ENCODE peak calls at places on chromosomes 13 and 19, in ten cellular contexts. One of them, this sample, is unnamed.

GRCh38 chr19:50046649-50047503 is 21.1 kb downstream of the ZNF473 start:
- DNase-seq in caudate nucleus: peak; percentile 69
- DNase-seq in cardiac muscle cell: peak; percentile 2
- DNase-seq in thoracic aorta: peak; percentile 43
- DNase-seq in psoas muscle: peak; percentile 65
- DNase-seq in heart right ventricle: peak; percentile 45
- DNase-seq in right cardiac atrium: peak; percentile 76
- DNase-seq in tibial artery: no peak
- DNase-seq in upper lobe of right lung: peak; percentile 70
- DNase-seq in esophagus squamous epithelium: no peak
- DNase-seq in this sample: peak; percentile 7

GRCh38 chr19:41416194-41416674 is 10.9 kb downstream of the B3GNT8 start:
- DNase-seq in psoas muscle: no peak
- DNase-seq in cardiac muscle cell: no peak
- DNase-seq in right cardiac atrium: no peak
- DNase-seq in thoracic aorta: no peak
- DNase-seq in tibial artery: no peak
- DNase-seq in caudate nucleus: no peak
- DNase-seq in heart right ventricle: no peak
- DNase-seq in upper lobe of right lung: peak; percentile 89
- DNase-seq in esophagus squamous epithelium: no peak
- DNase-seq in this sample: no peak

GRCh38 chr13:103883152-103883551 is 816.9 kb upstream of the SLC10A2 start:
- DNase-seq in upper lobe of right lung: peak; percentile 84
- DNase-seq in thoracic aorta: peak; percentile 31
- DNase-seq in psoas muscle: peak; percentile 93
- DNase-seq in esophagus squamous epithelium: no peak
- DNase-seq in tibial artery: peak; percentile 84
- DNase-seq in heart right ventricle: peak; percentile 77
- DNase-seq in right cardiac atrium: peak; percentile 86
- DNase-seq in cardiac muscle cell: peak; percentile 84
- DNase-seq in caudate nucleus: peak; percentile 84
- DNase-seq in this sample: peak; percentile 99

GRCh38 chr13:29484236-29484635 is 111.3 kb downstream of the SLC7A1 start:
- DNase-seq in esophagus squamous epithelium: no peak
- DNase-seq in upper lobe of right lung: no peak
- DNase-seq in caudate nucleus: no peak
- DNase-seq in psoas muscle: no peak
- DNase-seq in heart right ventricle: no peak
- DNase-seq in thoracic aorta: no peak
- DNase-seq in cardiac muscle cell: peak; percentile 90
- DNase-seq in tibial artery: no peak
- DNase-seq in right cardiac atrium: no peak
- DNase-seq in this sample: no peak

GRCh38 chr19:38375098-38375493 is 725 bp downstream of the PSMD8 start:
- DNase-seq in psoas muscle: no peak
- DNase-seq in right cardiac atrium: no peak
- DNase-seq in esophagus squamous epithelium: no peak
- DNase-seq in heart right ventricle: no peak
- DNase-seq in caudate nucleus: no peak
- DNase-seq in upper lobe of right lung: no peak
- DNase-seq in tibial artery: no peak
- DNase-seq in thoracic aorta: no peak
- DNase-seq in cardiac muscle cell: no peak
- DNase-seq in this sample: no peak

GRCh38 chr19:43789029-43789428 is 8.3 kb upstream of the KCNN4 start:
- DNase-seq in upper lobe of right lung: no peak
- DNase-seq in right cardiac atrium: no peak
- DNase-seq in tibial artery: no peak
- DNase-seq in psoas muscle: no peak
- DNase-seq in heart right ventricle: no peak
- DNase-seq in esophagus squamous epithelium: no peak
- DNase-seq in thoracic aorta: no peak
- DNase-seq in caudate nucleus: no peak
- DNase-seq in cardiac muscle cell: peak; percentile 73
- DNase-seq in this sample: no peak

GRCh38 chr13:21730186-21730880 is 59.5 kb downstream of the FGF9 start:
- DNase-seq in right cardiac atrium: no peak
- DNase-seq in upper lobe of right lung: no peak
- DNase-seq in heart right ventricle: no peak
- DNase-seq in caudate nucleus: no peak
- DNase-seq in esophagus squamous epithelium: no peak
- DNase-seq in tibial artery: no peak
- DNase-seq in psoas muscle: no peak
- DNase-seq in thoracic aorta: no peak
- DNase-seq in cardiac muscle cell: no peak
- DNase-seq in this sample: no peak

GRCh38 chr13:111565400-111565799 is 245.0 kb downstream of the TEX29 start:
- DNase-seq in cardiac muscle cell: no peak
- DNase-seq in thoracic aorta: no peak
- DNase-seq in caudate nucleus: no peak
- DNase-seq in heart right ventricle: no peak
- DNase-seq in esophagus squamous epithelium: no peak
- DNase-seq in tibial artery: no peak
- DNase-seq in right cardiac atrium: no peak
- DNase-seq in upper lobe of right lung: peak; percentile 43
- DNase-seq in psoas muscle: no peak
- DNase-seq in this sample: no peak

GRCh38 chr13:29118471-29118870 is 298.3 kb downstream of the MTUS2 start:
- DNase-seq in caudate nucleus: no peak
- DNase-seq in thoracic aorta: no peak
- DNase-seq in psoas muscle: no peak
- DNase-seq in esophagus squamous epithelium: no peak
- DNase-seq in right cardiac atrium: no peak
- DNase-seq in heart right ventricle: no peak
- DNase-seq in cardiac muscle cell: no peak
- DNase-seq in tibial artery: no peak
- DNase-seq in upper lobe of right lung: no peak
- DNase-seq in this sample: no peak

GRCh38 chr13:40981949-40982348 is 37.2 kb downstream of the ELF1 start:
- DNase-seq in thoracic aorta: no peak
- DNase-seq in right cardiac atrium: no peak
- DNase-seq in heart right ventricle: no peak
- DNase-seq in esophagus squamous epithelium: no peak
- DNase-seq in tibial artery: no peak
- DNase-seq in cardiac muscle cell: no peak
- DNase-seq in caudate nucleus: no peak
- DNase-seq in psoas muscle: no peak
- DNase-seq in upper lobe of right lung: no peak
- DNase-seq in this sample: no peak
- H3K27ac ChIP-seq in thoracic aorta: peak overlapping the region; percentile 14
- H3K27ac ChIP-seq in right cardiac atrium: peak overlapping the region; percentile 52
- H3K27ac ChIP-seq in heart right ventricle: peak overlapping the region; percentile 79
- H3K27ac ChIP-seq in esophagus squamous epithelium: peak overlapping the region; percentile 87
- H3K27ac ChIP-seq in tibial artery: no peak overlapping the region
- H3K27ac ChIP-seq in cardiac muscle cell: no peak overlapping the region
- H3K27ac ChIP-seq in caudate nucleus: peak overlapping the region; percentile 65
- H3K27ac ChIP-seq in psoas muscle: peak overlapping the region; percentile 61
- H3K27ac ChIP-seq in upper lobe of right lung: peak overlapping the region; percentile 89
- H3K27ac ChIP-seq in this sample: no peak overlapping the region

GRCh38 chr19:46787331-46788100 is 878 bp downstream of the SLC1A5 start:
- DNase-seq in heart right ventricle: peak; percentile 57
- DNase-seq in psoas muscle: peak; percentile 83
- DNase-seq in right cardiac atrium: peak; percentile 81
- DNase-seq in cardiac muscle cell: peak; percentile 65
- DNase-seq in thoracic aorta: no peak
- DNase-seq in upper lobe of right lung: peak; percentile 84
- DNase-seq in tibial artery: peak; percentile 85
- DNase-seq in caudate nucleus: no peak
- DNase-seq in esophagus squamous epithelium: no peak
- DNase-seq in this sample: peak; percentile 24
- H3K27ac ChIP-seq in heart right ventricle: peak overlapping the region; percentile 91
- H3K27ac ChIP-seq in psoas muscle: peak overlapping the region; percentile 65
- H3K27ac ChIP-seq in right cardiac atrium: peak overlapping the region; percentile 93
- H3K27ac ChIP-seq in cardiac muscle cell: peak overlapping the region; percentile 13
- H3K27ac ChIP-seq in thoracic aorta: peak overlapping the region; percentile 86
- H3K27ac ChIP-seq in upper lobe of right lung: peak overlapping the region; percentile 92
- H3K27ac ChIP-seq in tibial artery: peak overlapping the region; percentile 88
- H3K27ac ChIP-seq in caudate nucleus: no peak overlapping the region
- H3K27ac ChIP-seq in esophagus squamous epithelium: peak overlapping the region; percentile 95
- H3K27ac ChIP-seq in this sample: peak overlapping the region; percentile 88

GRCh38 chr19:1765904-1766799 is 12.8 kb downstream of the ONECUT3 start:
- DNase-seq in upper lobe of right lung: no peak
- DNase-seq in esophagus squamous epithelium: no peak
- DNase-seq in heart right ventricle: no peak
- DNase-seq in cardiac muscle cell: no peak
- DNase-seq in tibial artery: no peak
- DNase-seq in right cardiac atrium: no peak
- DNase-seq in thoracic aorta: no peak
- DNase-seq in psoas muscle: no peak
- DNase-seq in caudate nucleus: no peak
- DNase-seq in this sample: no peak

GRCh38 chr19:1767464-1767933 is 14.2 kb downstream of the ONECUT3 start:
- DNase-seq in cardiac muscle cell: peak; percentile 44
- DNase-seq in thoracic aorta: no peak
- DNase-seq in heart right ventricle: peak; percentile 48
- DNase-seq in tibial artery: no peak
- DNase-seq in psoas muscle: no peak
- DNase-seq in caudate nucleus: no peak
- DNase-seq in esophagus squamous epithelium: no peak
- DNase-seq in right cardiac atrium: no peak
- DNase-seq in upper lobe of right lung: no peak
- DNase-seq in this sample: no peak

GRCh38 chr19:1768248-1768647 is 14.9 kb downstream of the ONECUT3 start:
- DNase-seq in heart right ventricle: no peak
- DNase-seq in thoracic aorta: no peak
- DNase-seq in cardiac muscle cell: peak; percentile 53
- DNase-seq in esophagus squamous epithelium: no peak
- DNase-seq in tibial artery: no peak
- DNase-seq in upper lobe of right lung: no peak
- DNase-seq in psoas muscle: no peak
- DNase-seq in right cardiac atrium: no peak
- DNase-seq in caudate nucleus: no peak
- DNase-seq in this sample: no peak

GRCh38 chr19:1765182-1765903 is 12.0 kb downstream of the ONECUT3 start:
- DNase-seq in cardiac muscle cell: no peak
- DNase-seq in heart right ventricle: no peak
- DNase-seq in psoas muscle: no peak
- DNase-seq in right cardiac atrium: no peak
- DNase-seq in tibial artery: no peak
- DNase-seq in thoracic aorta: no peak
- DNase-seq in upper lobe of right lung: no peak
- DNase-seq in caudate nucleus: no peak
- DNase-seq in esophagus squamous epithelium: no peak
- DNase-seq in this sample: no peak

DNA sequence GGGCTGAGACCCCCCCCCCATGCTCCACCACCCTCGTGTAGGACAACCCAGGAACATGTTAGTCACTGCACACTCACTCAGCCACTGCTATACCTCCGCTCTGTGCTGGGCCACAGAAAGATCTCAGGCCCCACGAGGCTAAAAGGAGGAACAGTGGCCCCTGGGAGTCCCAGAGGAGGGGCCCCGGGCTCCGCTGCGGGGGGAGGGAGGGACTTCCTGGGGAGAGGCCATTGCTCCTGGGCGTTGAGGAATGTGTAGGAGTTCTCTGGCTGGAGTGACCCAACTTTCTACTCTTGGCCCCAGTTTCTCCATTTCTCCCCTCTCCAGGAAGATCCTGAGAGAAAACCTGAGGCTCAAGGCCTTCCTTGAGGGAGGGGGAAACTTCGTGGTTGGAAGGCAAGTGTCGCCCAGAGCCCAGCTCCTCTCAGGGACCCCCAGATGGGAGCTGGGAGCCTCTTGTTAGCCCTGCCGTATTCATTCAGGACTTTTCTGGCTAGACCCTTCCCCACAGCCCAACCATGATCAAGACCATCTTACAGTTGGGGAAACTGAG is 13.6 kb downstream of the ONECUT3 start:
- DNase-seq in thoracic aorta: no peak
- DNase-seq in cardiac muscle cell: no peak
- DNase-seq in upper lobe of right lung: no peak
- DNase-seq in heart right ventricle: no peak
- DNase-seq in caudate nucleus: no peak
- DNase-seq in esophagus squamous epithelium: no peak
- DNase-seq in tibial artery: no peak
- DNase-seq in right cardiac atrium: no peak
- DNase-seq in psoas muscle: no peak
- DNase-seq in this sample: no peak
- H3K27ac ChIP-seq in thoracic aorta: no peak overlapping the region
- H3K27ac ChIP-seq in cardiac muscle cell: no peak overlapping the region
- H3K27ac ChIP-seq in upper lobe of right lung: no peak overlapping the region
- H3K27ac ChIP-seq in heart right ventricle: no peak overlapping the region
- H3K27ac ChIP-seq in caudate nucleus: no peak overlapping the region
- H3K27ac ChIP-seq in esophagus squamous epithelium: no peak overlapping the region
- H3K27ac ChIP-seq in tibial artery: no peak overlapping the region
- H3K27ac ChIP-seq in right cardiac atrium: no peak overlapping the region
- H3K27ac ChIP-seq in psoas muscle: no peak overlapping the region
- H3K27ac ChIP-seq in this sample: no peak overlapping the region

GRCh38 chr19:34256835-34257558 is 2.6 kb downstream of the GARRE1 start:
- DNase-seq in upper lobe of right lung: no peak
- DNase-seq in right cardiac atrium: no peak
- DNase-seq in esophagus squamous epithelium: no peak
- DNase-seq in psoas muscle: no peak
- DNase-seq in caudate nucleus: no peak
- DNase-seq in heart right ventricle: no peak
- DNase-seq in cardiac muscle cell: no peak
- DNase-seq in tibial artery: no peak
- DNase-seq in thoracic aorta: no peak
- DNase-seq in this sample: no peak
- H3K27ac ChIP-seq in upper lobe of right lung: no peak overlapping the region
- H3K27ac ChIP-seq in right cardiac atrium: no peak overlapping the region
- H3K27ac ChIP-seq in esophagus squamous epithelium: no peak overlapping the region
- H3K27ac ChIP-seq in psoas muscle: peak overlapping the region; percentile 100
- H3K27ac ChIP-seq in caudate nucleus: no peak overlapping the region
- H3K27ac ChIP-seq in heart right ventricle: no peak overlapping the region
- H3K27ac ChIP-seq in cardiac muscle cell: no peak overlapping the region
- H3K27ac ChIP-seq in tibial artery: peak overlapping the region; percentile 6
- H3K27ac ChIP-seq in thoracic aorta: peak overlapping the region; percentile 38
- H3K27ac ChIP-seq in this sample: no peak overlapping the region

DNA sequence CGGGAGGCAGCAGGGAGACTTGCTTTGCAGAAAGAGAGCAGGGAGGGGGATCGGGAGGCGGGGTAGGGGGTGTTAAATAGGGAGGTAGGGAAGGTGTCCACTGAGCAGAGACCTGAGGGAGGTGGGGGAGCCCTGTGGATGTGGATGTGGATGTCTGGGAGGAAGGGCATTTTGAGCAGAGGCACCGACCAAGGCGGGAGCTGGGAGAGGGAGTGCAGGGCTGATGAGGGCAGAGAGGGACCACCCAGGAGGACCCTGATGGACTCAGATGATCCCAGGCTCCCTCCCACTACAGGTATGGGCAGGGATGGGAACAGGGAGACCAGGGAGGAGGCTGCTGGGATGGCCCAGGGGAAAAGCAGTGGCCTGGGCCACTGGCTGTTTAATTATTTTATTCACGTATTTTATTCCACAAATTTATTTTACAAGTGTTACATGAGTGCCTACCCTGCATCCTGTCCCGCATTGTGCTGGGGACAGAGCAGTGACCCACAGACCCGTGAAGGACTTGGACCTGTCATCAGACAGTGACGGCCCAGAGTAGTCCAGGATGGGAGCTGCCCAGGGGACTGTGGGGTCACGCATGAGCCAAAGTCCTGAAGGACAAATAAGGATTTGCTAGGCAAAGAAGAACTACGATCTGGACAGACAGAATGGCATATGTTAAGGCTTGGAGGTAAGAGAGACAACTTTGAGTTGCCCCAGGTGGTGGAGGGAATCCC is 5.3 kb downstream of the GRAMD1A start:
- DNase-seq in right cardiac atrium: no peak
- DNase-seq in cardiac muscle cell: no peak
- DNase-seq in psoas muscle: no peak
- DNase-seq in tibial artery: no peak
- DNase-seq in upper lobe of right lung: no peak
- DNase-seq in caudate nucleus: no peak
- DNase-seq in esophagus squamous epithelium: no peak
- DNase-seq in thoracic aorta: no peak
- DNase-seq in heart right ventricle: no peak
- DNase-seq in this sample: no peak
- H3K27ac ChIP-seq in right cardiac atrium: no peak overlapping the region
- H3K27ac ChIP-seq in cardiac muscle cell: no peak overlapping the region
- H3K27ac ChIP-seq in psoas muscle: no peak overlapping the region
- H3K27ac ChIP-seq in tibial artery: no peak overlapping the region
- H3K27ac ChIP-seq in upper lobe of right lung: peak overlapping the region; percentile 85
- H3K27ac ChIP-seq in caudate nucleus: no peak overlapping the region
- H3K27ac ChIP-seq in esophagus squamous epithelium: peak overlapping the region; percentile 39
- H3K27ac ChIP-seq in thoracic aorta: peak overlapping the region; percentile 9
- H3K27ac ChIP-seq in heart right ventricle: no peak overlapping the region
- H3K27ac ChIP-seq in this sample: peak overlapping the region; percentile 30

This sample was measured in brain microvascular endothelial cell.